ENCODE peak calls at places on chromosomes 13 and 19, in eight cellular contexts. F is IMR-90, I is prostate gland, V is heart left ventricle, G is stomach, R is lower leg skin, H is K562, Y is endothelial cell of umbilical vein. E is an unnamed sample.

GRCh38 chr19:46475976-46476375 is 4.6 kb upstream of the PNMA8A start:
- DNase-seq in F (peak), I (no peak), V (no peak), G (no peak), R (no peak), H (no peak), Y (peak), E (no peak)

GRCh38 chr13:100347941-100348340 is 240.6 kb downstream of the GGACT start:
- DNase-seq in F (no peak), I (no peak), V (no peak), G (no peak), R (no peak), H (no peak), Y (peak), E (no peak)

GRCh38 chr19:1408300-1409203 is 1.2 kb downstream of the DAZAP1 start:
- DNase-seq in F (peak), I (no peak), V (no peak), G (peak), R (no peak), H (peak), Y (peak), E (peak)

GRCh38 chr13:43405457-43405856 is 381.3 kb downstream of the ENOX1 start:
- DNase-seq in F (peak), I (no peak), V (no peak), G (no peak), R (no peak), H (no peak), Y (no peak), E (no peak)

GRCh38 chr13:95713651-95714050 is 36.7 kb downstream of the DNAJC3 start:
- DNase-seq in F (peak), I (no peak), V (no peak), G (no peak), R (no peak), H (no peak), Y (no peak), E (no peak)

GRCh38 chr19:13053761-13054604 is 48.7 kb downstream of the LYL1 start:
- DNase-seq in F (peak), I (peak), V (peak), G (peak), R (peak), H (no peak), Y (peak), E (no peak)

GRCh38 chr19:47511681-47512080 is 3.2 kb downstream of the NAPA start:
- DNase-seq in F (peak), I (no peak), V (no peak), G (no peak), R (no peak), H (no peak), Y (no peak), E (no peak)

GRCh38 chr13:68473834-68474326 is 1243.7 kb upstream of the PCDH9 start:
- DNase-seq in F (no peak), I (no peak), V (no peak), G (no peak), R (no peak), H (no peak), Y (no peak), E (no peak)

GRCh38 chr13:37039908-37040307 is 19.6 kb downstream of the SUPT20H start:
- DNase-seq in F (no peak), I (no peak), V (no peak), G (no peak), R (no peak), H (peak), Y (no peak), E (no peak)

GRCh38 chr19:46254776-46255175 is 25.2 kb downstream of the IGFL1 start:
- DNase-seq in F (no peak), I (no peak), V (no peak), G (no peak), R (no peak), H (no peak), Y (no peak), E (no peak)

GRCh38 chr13:75715598-75716523 is 79.7 kb downstream of the LMO7 start:
- DNase-seq in F (no peak), I (no peak), V (no peak), G (no peak), R (no peak), H (no peak), Y (peak), E (peak)

GRCh38 chr13:114285166-114285808 is 3.9 kb downstream of the UPF3A start:
- DNase-seq in F (peak), I (no peak), V (no peak), G (no peak), R (no peak), H (no peak), Y (no peak), E (no peak)

GRCh38 chr13:103948477-103948876 is 882.3 kb upstream of the SLC10A2 start:
- DNase-seq in F (no peak), I (no peak), V (no peak), G (no peak), R (no peak), H (no peak), Y (peak), E (no peak)

GRCh38 chr19:38587562-38587961 is 30.2 kb downstream of the MAP4K1 start:
- DNase-seq in F (no peak), I (no peak), V (no peak), G (no peak), R (no peak), H (no peak), Y (no peak), E (no peak)

GRCh38 chr19:46499692-46500091 is 4.0 kb upstream of the PNMA8B start:
- DNase-seq in F (no peak), I (no peak), V (no peak), G (no peak), R (no peak), H (no peak), Y (no peak), E (no peak)

GRCh38 chr19:21092107-21092506 is 10.1 kb downstream of the ZNF714 start:
- DNase-seq in F (peak), I (no peak), V (no peak), G (no peak), R (no peak), H (no peak), Y (no peak), E (no peak)

GRCh38 chr19:48627211-48627864 is 8.0 kb downstream of the SPHK2 start:
- DNase-seq in F (no peak), I (no peak), V (no peak), G (no peak), R (no peak), H (no peak), Y (no peak), E (peak)

GRCh38 chr19:41993612-41994483 is at the start of gene ATP1A3:
- DNase-seq in F (peak), I (peak), V (peak), G (peak), R (no peak), H (peak), Y (peak), E (peak)

GRCh38 chr13:24664726-24665409 is 15.3 kb upstream of the ATP12A start:
- DNase-seq in F (peak), I (no peak), V (no peak), G (no peak), R (no peak), H (no peak), Y (no peak), E (no peak)

GRCh38 chr19:28492616-28493015 is 720.3 kb downstream of the UQCRFS1 start:
- DNase-seq in F (no peak), I (no peak), V (no peak), G (no peak), R (no peak), H (no peak), Y (no peak), E (no peak)

DNA sequence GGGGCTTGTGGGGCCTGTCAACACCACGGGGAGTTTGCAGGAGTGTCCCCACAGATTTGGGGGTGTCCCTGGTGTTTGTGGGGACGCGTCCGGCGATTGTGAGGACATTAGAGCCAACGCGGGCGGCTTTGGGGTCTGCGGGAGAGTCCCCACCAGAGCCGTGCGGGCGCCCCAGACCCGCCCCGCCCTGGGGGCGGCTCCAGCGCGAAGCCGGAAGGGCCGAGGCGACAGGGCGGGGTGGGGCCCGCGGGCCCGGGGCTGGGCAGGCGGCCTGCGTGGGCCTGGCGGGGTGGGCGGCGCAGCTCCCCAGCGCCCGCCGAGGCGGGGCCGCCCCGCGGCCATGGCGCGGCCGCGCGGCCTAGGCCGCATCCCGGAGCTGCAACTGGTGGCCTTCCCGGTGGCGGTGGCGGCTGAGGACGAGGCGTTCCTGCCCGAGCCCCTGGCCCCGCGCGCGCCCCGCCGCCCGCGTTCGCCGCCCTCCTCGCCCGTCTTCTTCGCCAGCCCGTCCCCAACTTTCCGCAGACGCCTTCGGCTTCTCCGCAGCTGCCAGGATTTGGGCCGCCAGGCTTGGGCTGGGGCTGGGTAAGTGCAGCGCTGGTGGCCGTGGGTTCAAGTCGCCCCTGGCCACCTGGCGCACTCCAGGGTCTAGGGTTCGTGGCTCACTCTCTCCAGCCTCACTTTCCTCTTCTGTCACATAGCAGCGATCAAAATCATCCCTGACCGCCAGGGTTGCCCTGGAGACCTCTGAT is 10.3 kb downstream of the PDE4A start:
- DNase-seq in F (peak), I (peak), V (peak), G (peak), R (no peak), H (peak), Y (no peak), E (no peak)
- TF ChIP-seq CTCF in F (no peak), I (no peak), V (no peak), G (no peak), R (no peak), H (no peak), Y (no peak), E (no peak)

GRCh38 chr13:32443111-32443510 is 15.2 kb upstream of the N4BP2L1 start:
- DNase-seq in F (peak), I (peak), V (no peak), G (no peak), R (no peak), H (no peak), Y (peak), E (peak)
- TF ChIP-seq CTCF in F (peak), I (no peak), V (peak), G (no peak), R (no peak), H (peak), Y (no peak), E (peak)

DNA sequence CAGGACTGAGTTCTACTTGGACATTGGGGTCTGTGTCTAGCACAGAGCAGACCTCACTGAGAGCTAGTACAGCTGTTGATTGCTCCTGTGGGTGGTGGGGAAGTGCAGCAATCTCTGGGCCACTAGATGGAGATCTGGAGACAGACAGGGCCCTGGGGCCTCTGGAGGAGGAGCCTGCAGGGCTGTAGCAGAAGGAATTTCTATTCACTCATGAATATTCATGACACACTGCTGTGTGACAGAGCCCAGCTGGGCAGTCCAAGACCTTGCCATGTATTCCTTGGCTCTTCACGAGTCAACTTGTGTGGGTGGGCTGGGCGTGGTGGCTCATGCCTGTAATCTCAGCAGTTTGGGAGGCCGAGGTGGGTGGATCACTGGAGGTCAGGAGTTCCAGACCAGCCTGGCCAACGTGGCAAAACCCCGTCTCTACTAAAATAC is 37.5 kb downstream of the SUGP2 start:
- DNase-seq in F (peak), I (peak), V (peak), G (peak), R (no peak), H (peak), Y (peak), E (peak)
- TF ChIP-seq CTCF in F (peak), I (peak), V (peak), G (no peak), R (no peak), H (peak), Y (peak), E (no peak)

GRCh38 chr13:96817336-96817941 is 176.8 kb downstream of the OXGR1 start:
- DNase-seq in F (peak), I (no peak), V (no peak), G (no peak), R (no peak), H (no peak), Y (peak), E (no peak)
- TF ChIP-seq CTCF in F (peak), I (peak), V (peak), G (no peak), R (no peak), H (no peak), Y (peak), E (peak)

DNA sequence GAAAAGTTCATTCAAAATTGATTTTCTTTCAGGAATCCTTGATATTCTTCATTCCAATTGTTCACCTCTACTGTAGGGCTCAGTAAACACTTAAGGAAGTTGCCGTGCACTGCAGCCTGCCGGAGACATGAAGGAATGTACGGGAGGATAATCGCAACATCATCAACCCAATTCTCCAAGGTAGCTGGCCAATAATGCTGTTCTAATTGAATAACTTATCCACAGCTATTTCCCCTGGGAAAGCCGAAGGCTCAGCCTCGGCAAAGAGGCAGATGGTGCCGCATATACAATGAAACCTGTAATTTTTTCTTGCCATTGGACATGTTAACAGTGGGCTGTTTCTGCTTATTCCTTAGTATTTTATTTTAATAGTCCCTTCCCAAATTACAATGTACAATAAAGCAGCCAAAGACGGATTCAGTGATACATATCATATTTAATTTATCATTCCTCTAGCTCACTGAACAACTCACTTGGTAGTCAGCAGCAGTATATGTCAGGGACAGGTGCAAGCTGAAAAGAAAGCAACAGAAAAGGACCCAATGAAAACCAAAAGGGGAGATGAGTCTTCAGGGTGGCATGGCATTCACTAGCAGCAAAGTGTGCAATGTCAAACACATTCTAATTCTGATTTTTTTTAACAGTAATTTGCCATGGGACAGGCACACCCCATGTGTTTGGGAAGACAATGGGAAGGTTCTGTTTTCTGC is 420.5 kb upstream of the KLF12 start:
- DNase-seq in F (no peak), I (no peak), V (no peak), G (no peak), R (no peak), H (no peak), Y (no peak), E (no peak)
- TF ChIP-seq CTCF in F (no peak), I (no peak), V (no peak), G (no peak), R (no peak), H (no peak), Y (no peak), E (no peak)

DNA sequence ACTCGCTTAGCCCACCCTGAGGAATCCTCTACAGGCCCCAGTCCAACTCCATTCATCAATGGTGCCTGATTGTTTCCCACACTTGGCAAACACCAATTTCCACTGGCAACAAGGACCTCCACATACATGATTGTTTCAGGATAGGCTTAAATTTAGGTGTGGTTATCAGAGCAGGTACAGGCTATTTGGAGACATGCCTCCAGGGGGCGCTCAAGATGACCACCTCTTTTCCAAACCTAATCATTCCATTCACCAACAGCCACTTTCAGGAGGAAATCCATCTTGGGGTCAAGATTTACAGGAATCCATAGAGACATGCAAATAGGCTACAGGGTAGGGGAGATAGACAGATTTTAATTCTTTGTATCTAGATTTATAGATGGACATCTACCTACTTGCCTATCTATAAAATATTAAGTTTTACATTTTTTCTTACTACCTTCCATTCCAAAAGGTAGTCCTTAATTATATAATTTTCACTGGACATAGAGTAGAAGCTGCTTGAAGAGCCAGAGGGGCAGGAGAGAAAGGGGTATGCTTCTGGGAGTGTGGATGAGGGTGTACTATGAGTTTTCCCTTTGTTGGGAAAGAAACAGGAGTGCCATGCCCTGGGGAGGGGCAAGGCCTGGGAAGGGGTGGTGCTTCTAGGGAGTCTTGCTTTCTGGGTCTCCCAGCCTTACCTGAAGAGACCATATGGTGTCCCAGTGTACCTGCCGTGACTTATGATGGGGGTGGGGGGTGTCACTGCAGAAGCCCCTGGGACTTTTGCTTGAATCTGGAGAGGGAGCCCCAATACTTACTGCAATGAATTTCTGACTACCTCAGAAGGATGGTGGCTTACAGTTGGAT is 14.1 kb upstream of the PCDH8 start:
- DNase-seq in F (no peak), I (no peak), V (no peak), G (peak), R (no peak), H (peak), Y (peak), E (peak)
- TF ChIP-seq CTCF in F (peak), I (peak), V (peak), G (no peak), R (no peak), H (peak), Y (peak), E (peak)

DNA sequence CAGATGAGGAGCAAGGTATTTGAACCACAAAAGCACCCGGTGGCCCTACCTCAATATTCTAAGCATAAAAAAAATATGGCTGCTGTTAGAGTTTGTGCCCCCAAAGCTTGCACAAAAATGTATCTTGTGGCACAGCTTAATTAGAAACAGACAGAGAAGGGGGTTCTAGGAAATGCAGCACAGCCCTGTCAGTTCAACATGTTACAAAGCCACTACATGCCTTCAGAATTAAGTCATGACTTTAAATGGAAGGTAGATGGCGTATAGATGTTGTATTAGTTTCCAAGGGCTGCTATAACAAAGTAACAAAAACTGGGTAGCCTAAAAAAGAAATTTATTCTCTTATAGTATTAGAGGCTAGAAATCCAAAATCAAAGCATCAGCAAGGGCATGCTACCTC is 703.8 kb downstream of the DIAPH3 start:
- DNase-seq in F (peak), I (no peak), V (no peak), G (no peak), R (no peak), H (no peak), Y (no peak), E (no peak)
- TF ChIP-seq CTCF in F (no peak), I (no peak), V (no peak), G (no peak), R (no peak), H (no peak), Y (peak), E (no peak)

GRCh38 chr13:107203146-107203847 is 635.4 kb upstream of the ARGLU1 start:
- DNase-seq in F (no peak), I (no peak), V (no peak), G (no peak), R (no peak), H (peak), Y (peak), E (no peak)
- TF ChIP-seq CTCF in F (no peak), I (no peak), V (peak), G (no peak), R (no peak), H (peak), Y (peak), E (no peak)

GRCh38 chr13:63297162-63297561 is 1881.5 kb upstream of the PCDH20 start:
- DNase-seq in F (no peak), I (no peak), V (no peak), G (no peak), R (no peak), H (no peak), Y (no peak), E (no peak)

GRCh38 chr13:63304497-63304896 is 1888.8 kb upstream of the PCDH20 start:
- DNase-seq in F (no peak), I (no peak), V (no peak), G (no peak), R (no peak), H (no peak), Y (no peak), E (no peak)

GRCh38 chr13:63305641-63306133 is 1890.0 kb upstream of the PCDH20 start:
- DNase-seq in F (no peak), I (no peak), V (peak), G (no peak), R (no peak), H (no peak), Y (no peak), E (no peak)

GRCh38 chr13:63299995-63300394 is 1884.3 kb upstream of the PCDH20 start:
- DNase-seq in F (peak), I (no peak), V (no peak), G (no peak), R (no peak), H (no peak), Y (no peak), E (no peak)
- TF ChIP-seq CTCF in F (no peak), I (no peak), V (no peak), G (no peak), R (no peak), H (no peak), Y (no peak), E (no peak)

GRCh38 chr13:74687452-74688180 is 553.4 kb upstream of the KLF12 start:
- DNase-seq in F (no peak), I (no peak), V (peak), G (no peak), R (no peak), H (no peak), Y (peak), E (no peak)

GRCh38 chr13:74681891-74682290 is 547.7 kb upstream of the KLF12 start:
- DNase-seq in F (no peak), I (no peak), V (no peak), G (no peak), R (no peak), H (no peak), Y (no peak), E (no peak)

GRCh38 chr13:74678308-74678958 is 544.2 kb upstream of the KLF12 start:
- DNase-seq in F (no peak), I (no peak), V (no peak), G (no peak), R (no peak), H (no peak), Y (no peak), E (no peak)

DNA sequence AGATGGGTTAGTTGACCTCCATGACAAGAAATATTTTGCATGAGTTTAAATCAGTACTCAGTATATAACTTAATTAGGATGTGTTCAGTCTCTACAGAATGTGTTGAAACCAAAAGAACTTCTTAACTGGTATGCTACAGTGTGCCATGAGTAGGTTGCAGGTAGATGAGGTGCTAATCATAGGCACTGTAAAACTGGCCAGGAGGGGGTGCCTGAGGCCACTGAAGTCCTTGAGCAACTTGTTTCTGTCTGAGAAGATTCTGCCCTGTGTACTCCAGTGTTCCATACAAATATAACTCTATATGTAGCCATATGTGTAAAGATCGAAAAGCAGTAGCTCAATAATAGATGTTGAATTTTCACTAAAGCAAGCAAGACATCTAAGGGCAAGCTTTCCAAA is 549.2 kb upstream of the KLF12 start:
- DNase-seq in F (no peak), I (peak), V (no peak), G (no peak), R (no peak), H (no peak), Y (peak), E (no peak)
- TF ChIP-seq CTCF in F (no peak), I (peak), V (no peak), G (no peak), R (no peak), H (no peak), Y (no peak), E (no peak)